ENCODE peak calls at places on chromosomes 3 and 15, in nine cellular contexts. I is upper lobe of left lung, Q is ovary, O is A549, L is GM12878, J is sigmoid colon, V is stomach, F is tibial nerve, A is transverse colon. N is an unnamed sample.

GRCh38 chr15:31089361-31090047 is 12.0 kb downstream of the TRPM1 start:
- DNase-seq in I (no peak), Q (no peak), O (no peak), L (no peak), J (no peak), V (no peak), F (no peak), A (no peak), N (no peak)

GRCh38 chr15:58932791-58933310 is 628 bp downstream of the SLTM start:
- DNase-seq in I (no peak), Q (no peak), O (no peak), L (no peak), J (peak), V (peak), F (no peak), A (no peak), N (no peak)

GRCh38 chr15:101641894-101642293 is 10.3 kb downstream of the TM2D3 start:
- DNase-seq in I (no peak), Q (no peak), O (no peak), L (peak), J (no peak), V (no peak), F (no peak), A (no peak), N (no peak)

GRCh38 chr3:146342971-146343370 is 92.1 kb upstream of the PLSCR4 start:
- DNase-seq in I (no peak), Q (no peak), O (no peak), L (no peak), J (no peak), V (no peak), F (no peak), A (no peak), N (no peak)

GRCh38 chr3:124607163-124607562 is 123.1 kb upstream of the UMPS start:
- DNase-seq in I (no peak), Q (no peak), O (no peak), L (no peak), J (no peak), V (no peak), F (no peak), A (no peak), N (no peak)

GRCh38 chr3:175443682-175444081 is 584.5 kb downstream of the NAALADL2 start:
- DNase-seq in I (no peak), Q (no peak), O (no peak), L (no peak), J (no peak), V (no peak), F (no peak), A (no peak), N (no peak)

GRCh38 chr15:64460737-64461576 is 579 bp downstream of the ZNF609 start:
- DNase-seq in I (peak), Q (peak), O (peak), L (no peak), J (peak), V (no peak), F (no peak), A (peak), N (no peak)

GRCh38 chr3:132641837-132642538 is 17.6 kb downstream of the ACAD11 start:
- DNase-seq in I (no peak), Q (no peak), O (peak), L (no peak), J (no peak), V (no peak), F (no peak), A (no peak), N (no peak)

GRCh38 chr3:107372506-107372905 is 4.7 kb upstream of the CCDC54 start:
- DNase-seq in I (no peak), Q (no peak), O (no peak), L (no peak), J (no peak), V (no peak), F (no peak), A (no peak), N (no peak)

GRCh38 chr3:61454000-61454399 is 107.4 kb upstream of the PTPRG start:
- DNase-seq in I (no peak), Q (no peak), O (no peak), L (no peak), J (no peak), V (no peak), F (no peak), A (no peak), N (no peak)

GRCh38 chr15:100337422-100338044 is 4.2 kb downstream of the ADAMTS17 start:
- DNase-seq in I (no peak), Q (no peak), O (no peak), L (no peak), J (no peak), V (no peak), F (no peak), A (no peak), N (no peak)
- TF ChIP-seq EP300 in I (no peak), Q (no peak), O (no peak), L (no peak), J (no peak), V (no peak), F (no peak), A (no peak), N (no peak)

DNA sequence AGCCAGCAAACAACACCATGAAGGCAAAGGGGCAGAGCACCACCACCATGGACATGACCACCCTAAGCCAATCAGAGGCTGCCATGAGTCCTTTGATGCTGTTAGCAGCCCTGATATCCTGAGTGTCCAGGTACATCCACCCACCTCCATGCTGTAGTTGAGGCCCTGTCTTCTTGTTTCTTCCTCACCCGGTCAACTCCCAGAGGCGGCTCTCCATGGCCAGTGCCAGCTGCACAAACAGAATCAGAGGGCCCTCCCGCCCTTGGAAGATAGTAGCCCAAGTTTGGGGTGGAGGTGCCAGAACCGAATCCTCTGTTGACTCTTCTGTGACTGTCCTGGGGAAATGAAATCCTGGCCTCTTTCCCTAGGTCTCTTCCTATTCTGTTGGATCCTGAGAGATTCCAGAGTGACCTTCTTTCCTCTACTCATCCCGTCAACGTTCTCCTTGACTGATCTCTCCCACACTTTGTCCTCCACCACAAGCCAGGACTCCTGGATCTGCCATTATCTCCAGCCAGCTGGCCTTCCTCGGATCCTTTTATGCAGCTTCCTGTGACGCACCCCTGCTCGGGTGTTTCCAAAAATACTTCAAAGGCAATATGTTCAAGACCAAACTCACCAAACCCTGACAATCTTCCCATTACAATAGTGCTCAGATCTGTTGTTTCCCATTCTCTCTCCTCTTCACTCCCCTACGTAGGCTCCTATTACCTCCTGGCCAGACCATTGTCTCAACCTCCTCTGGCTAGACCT is 45.4 kb upstream of the DLG1 start:
- DNase-seq in I (no peak), Q (no peak), O (no peak), L (no peak), J (no peak), V (no peak), F (no peak), A (no peak), N (no peak)
- TF ChIP-seq EP300 in I (no peak), Q (no peak), O (no peak), L (no peak), J (no peak), V (no peak), F (no peak), A (no peak), N (no peak)

DNA sequence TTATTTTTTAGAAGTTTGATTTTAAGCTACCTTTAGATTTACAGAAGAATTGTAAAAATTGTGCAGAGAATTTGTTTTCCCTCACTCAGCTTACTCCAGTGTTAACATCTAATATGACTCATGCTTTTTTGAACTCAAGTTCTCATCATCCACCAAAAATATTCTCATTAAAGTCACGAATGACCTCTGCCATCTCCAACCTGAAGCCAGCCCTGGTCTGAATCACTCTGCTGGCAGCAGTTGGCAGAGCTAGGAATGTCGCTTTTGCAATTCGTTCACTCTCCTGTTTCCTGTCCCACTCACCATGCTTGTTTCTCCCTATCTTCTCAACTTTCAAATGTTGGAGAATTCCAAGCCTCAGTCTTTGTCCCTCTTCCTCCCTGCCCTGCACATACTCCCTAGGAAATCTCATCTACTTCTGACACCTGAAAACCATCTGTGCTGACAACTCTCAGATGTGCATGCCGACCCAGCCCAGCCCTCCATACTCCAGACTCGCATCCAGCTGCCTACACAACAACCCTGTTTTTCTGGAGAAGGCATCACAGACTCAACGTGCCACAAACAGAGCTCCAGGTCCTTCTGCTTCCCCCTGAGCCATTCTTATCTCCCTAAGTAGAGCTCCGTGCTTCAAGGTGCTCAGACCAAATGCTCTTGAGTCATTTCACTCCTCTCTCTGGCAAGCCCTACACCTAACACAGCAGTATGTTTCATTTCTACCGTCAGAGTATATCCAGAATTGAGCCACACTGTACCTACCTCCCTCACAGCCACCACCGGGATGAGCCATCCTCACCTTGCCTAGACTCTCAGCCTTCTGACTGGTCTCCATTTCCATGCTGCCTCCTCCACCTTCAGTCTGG is 24.9 kb downstream of the PRR23E start:
- DNase-seq in I (no peak), Q (no peak), O (no peak), L (no peak), J (no peak), V (no peak), F (no peak), A (no peak), N (no peak)
- TF ChIP-seq EP300 in I (no peak), Q (no peak), O (no peak), L (no peak), J (no peak), V (no peak), F (no peak), A (no peak), N (no peak)

GRCh38 chr3:187906416-187906815 is 161.1 kb upstream of the BCL6 start:
- DNase-seq in I (no peak), Q (no peak), O (no peak), L (no peak), J (peak), V (no peak), F (no peak), A (no peak), N (no peak)

GRCh38 chr3:187902938-187903337 is 157.7 kb upstream of the BCL6 start:
- DNase-seq in I (no peak), Q (no peak), O (no peak), L (no peak), J (no peak), V (no peak), F (no peak), A (no peak), N (no peak)

GRCh38 chr3:187909871-187910270 is 164.6 kb upstream of the BCL6 start:
- DNase-seq in I (no peak), Q (no peak), O (no peak), L (no peak), J (no peak), V (no peak), F (no peak), A (no peak), N (no peak)

GRCh38 chr3:187903697-187904096 is 158.4 kb upstream of the BCL6 start:
- DNase-seq in I (no peak), Q (no peak), O (no peak), L (no peak), J (no peak), V (no peak), F (no peak), A (no peak), N (no peak)

GRCh38 chr3:187906922-187907321 is 161.7 kb upstream of the BCL6 start:
- DNase-seq in I (no peak), Q (no peak), O (no peak), L (no peak), J (no peak), V (no peak), F (no peak), A (no peak), N (no peak)
- TF ChIP-seq EP300 in I (no peak), Q (no peak), O (no peak), L (no peak), J (no peak), V (no peak), F (no peak), A (no peak), N (no peak)